ENCODE peak calls at places on chromosomes 11 and 22, in seven cellular contexts. I is mucosa of gallbladder; H is astrocyte of the spinal cord; C is activated CD8-positive, alpha-beta memory T cell treated with anti-CD3 and anti-CD28 coated beads for 1 hour; Q is stimulated activated CD4-positive, alpha-beta T cell treated with anti-CD3 and anti-CD28 coated beads, Interleukin-12 subunit alpha, Interleukin-12 subunit beta, amount 100 ng/mL, for 4 hours; T is HTR-8/SVneo; D is chondrocyte. F is an unnamed sample.

GRCh38 chr22:42026705-42027104 is 28.1 kb downstream of the WBP2NL start:
- DNase-seq in I (no peak), H (no peak), C (no peak), Q (no peak), T (no peak), D (no peak), F (no peak)

GRCh38 chr22:50730013-50730891 is 7.8 kb upstream of the ACR start:
- DNase-seq in I (no peak), H (no peak), C (no peak), Q (no peak), T (no peak), D (peak; percentile 86), F (no peak)

GRCh38 chr11:108571001-108571400 is 22.6 kb downstream of the EXPH5 start:
- DNase-seq in I (no peak), H (no peak), C (no peak), Q (no peak), T (no peak), D (no peak), F (no peak)

GRCh38 chr11:115964091-115964490 is 459.9 kb upstream of the CADM1 start:
- DNase-seq in I (no peak), H (no peak), C (no peak), Q (no peak), T (no peak), D (no peak), F (no peak)

GRCh38 chr11:104254347-104254746 is 90.4 kb upstream of the PDGFD start:
- DNase-seq in I (no peak), H (peak; percentile 14), C (no peak), Q (peak; percentile 2), T (peak; percentile 24), D (no peak), F (peak; percentile 4)

GRCh38 chr11:74001822-74002286 is 7.0 kb downstream of the UCP3 start:
- DNase-seq in I (no peak), H (no peak), C (no peak), Q (no peak), T (no peak), D (no peak), F (no peak)

GRCh38 chr22:29706991-29707390 is 12.8 kb upstream of the CABP7 start:
- DNase-seq in I (no peak), H (no peak), C (no peak), Q (no peak), T (no peak), D (no peak), F (no peak)

GRCh38 chr22:23686416-23687024 is 4.3 kb upstream of the RGL4 start:
- DNase-seq in I (no peak), H (no peak), C (no peak), Q (no peak), T (no peak), D (peak; percentile 75), F (no peak)

GRCh38 chr22:50074551-50075042 is 10.6 kb downstream of the MLC1 start:
- DNase-seq in I (no peak), H (no peak), C (no peak), Q (no peak), T (no peak), D (no peak), F (no peak)

GRCh38 chr11:108805030-108805429 is 140.2 kb downstream of the DDX10 start:
- DNase-seq in I (no peak), H (no peak), C (no peak), Q (no peak), T (no peak), D (no peak), F (no peak)

GRCh38 chr11:116930177-116930576 is 92.8 kb upstream of the APOA1 start:
- DNase-seq in I (peak; percentile 16), H (peak; percentile 49), C (no peak), Q (no peak), T (no peak), D (no peak), F (no peak)

GRCh38 chr11:111913997-111914396 is 1.5 kb downstream of the HSPB2 start:
- DNase-seq in I (no peak), H (peak; percentile 57), C (no peak), Q (no peak), T (no peak), D (no peak), F (no peak)

GRCh38 chr11:11382858-11383532 is 29.9 kb upstream of the CSNK2A3 start:
- DNase-seq in I (no peak), H (no peak), C (no peak), Q (no peak), T (no peak), D (no peak), F (no peak)

GRCh38 chr22:33013531-33014162 is 44.5 kb downstream of the SYN3 start:
- DNase-seq in I (no peak), H (no peak), C (no peak), Q (no peak), T (no peak), D (no peak), F (no peak)

GRCh38 chr11:47466201-47466600 is 17.3 kb upstream of the RAPSN start:
- DNase-seq in I (no peak), H (peak; percentile 45), C (no peak), Q (no peak), T (no peak), D (no peak), F (no peak)

F was measured in stimulated activated naive CD8-positive, alpha-beta T cell treated with anti-CD3 and anti-CD28 coated beads, Interleukin-15, amount 100 ng/mL, for 72 hours.